ENCODE peak calls at places on chromosomes 3 and 15, in seven cellular contexts. One of them, this sample, is unnamed.

GRCh38 chr3:49098910-49099630 is 5.2 kb upstream of the QRICH1 start:
- DNase-seq in astrocyte of the cerebellum: no peak
- DNase-seq in mesenchymal stem cell: no peak
- DNase-seq in iris pigment epithelial cell: no peak
- DNase-seq in HFFc6: no peak
- DNase-seq in foreskin fibroblast: no peak
- DNase-seq in HuH-7.5: no peak
- DNase-seq in this sample: no peak

GRCh38 chr3:181103605-181104004 is 114.1 kb upstream of the DNAJC19 start:
- DNase-seq in mesenchymal stem cell: no peak
- DNase-seq in HFFc6: no peak
- DNase-seq in astrocyte of the cerebellum: no peak
- DNase-seq in HuH-7.5: no peak
- DNase-seq in iris pigment epithelial cell: peak; percentile 6
- DNase-seq in foreskin fibroblast: peak; percentile 2
- DNase-seq in this sample: no peak

GRCh38 chr3:191502583-191502982 is 41.6 kb downstream of the PYDC2 start:
- DNase-seq in astrocyte of the cerebellum: no peak
- DNase-seq in foreskin fibroblast: no peak
- DNase-seq in HuH-7.5: no peak
- DNase-seq in HFFc6: peak; percentile 12
- DNase-seq in iris pigment epithelial cell: no peak
- DNase-seq in mesenchymal stem cell: no peak
- DNase-seq in this sample: no peak

GRCh38 chr15:36966704-36967103 is 133.6 kb downstream of the MEIS2 start:
- DNase-seq in HFFc6: no peak
- DNase-seq in mesenchymal stem cell: no peak
- DNase-seq in HuH-7.5: no peak
- DNase-seq in foreskin fibroblast: no peak
- DNase-seq in astrocyte of the cerebellum: no peak
- DNase-seq in iris pigment epithelial cell: no peak
- DNase-seq in this sample: no peak

GRCh38 chr3:101676219-101676764 is 640 bp downstream of the ZBTB11 start:
- DNase-seq in mesenchymal stem cell: peak; percentile 97
- DNase-seq in HuH-7.5: peak; percentile 86
- DNase-seq in astrocyte of the cerebellum: peak; percentile 88
- DNase-seq in iris pigment epithelial cell: peak; percentile 98
- DNase-seq in foreskin fibroblast: peak; percentile 99
- DNase-seq in HFFc6: peak; percentile 91
- DNase-seq in this sample: peak; percentile 88

GRCh38 chr3:187066228-187066995 is 72.9 kb downstream of the RPL39L start:
- DNase-seq in astrocyte of the cerebellum: no peak
- DNase-seq in HFFc6: peak; percentile 19
- DNase-seq in iris pigment epithelial cell: peak; percentile 33
- DNase-seq in HuH-7.5: no peak
- DNase-seq in mesenchymal stem cell: peak; percentile 38
- DNase-seq in foreskin fibroblast: peak; percentile 59
- DNase-seq in this sample: peak; percentile 13

GRCh38 chr3:48564022-48564421 is 441 bp upstream of the UCN2 start:
- DNase-seq in mesenchymal stem cell: peak; percentile 81
- DNase-seq in iris pigment epithelial cell: peak; percentile 27
- DNase-seq in HFFc6: peak; percentile 77
- DNase-seq in astrocyte of the cerebellum: no peak
- DNase-seq in HuH-7.5: no peak
- DNase-seq in foreskin fibroblast: peak; percentile 90
- DNase-seq in this sample: no peak

GRCh38 chr15:96474274-96474673 is 143.8 kb downstream of the NR2F2 start:
- DNase-seq in HFFc6: no peak
- DNase-seq in iris pigment epithelial cell: no peak
- DNase-seq in astrocyte of the cerebellum: no peak
- DNase-seq in HuH-7.5: no peak
- DNase-seq in foreskin fibroblast: peak; percentile 2
- DNase-seq in mesenchymal stem cell: no peak
- DNase-seq in this sample: no peak

GRCh38 chr15:38440353-38441129 is 13.4 kb upstream of the FAM98B start:
- DNase-seq in HFFc6: peak; percentile 32
- DNase-seq in HuH-7.5: no peak
- DNase-seq in astrocyte of the cerebellum: peak; percentile 39
- DNase-seq in foreskin fibroblast: peak; percentile 79
- DNase-seq in mesenchymal stem cell: peak; percentile 67
- DNase-seq in iris pigment epithelial cell: peak; percentile 61
- DNase-seq in this sample: peak; percentile 40

GRCh38 chr3:58032186-58032585 is 24.0 kb downstream of the FLNB start:
- DNase-seq in HFFc6: no peak
- DNase-seq in foreskin fibroblast: no peak
- DNase-seq in HuH-7.5: no peak
- DNase-seq in mesenchymal stem cell: peak; percentile 84
- DNase-seq in iris pigment epithelial cell: peak; percentile 86
- DNase-seq in astrocyte of the cerebellum: no peak
- DNase-seq in this sample: no peak

GRCh38 chr3:17013050-17013449 is 128.3 kb downstream of the PLCL2 start:
- DNase-seq in foreskin fibroblast: no peak
- DNase-seq in astrocyte of the cerebellum: no peak
- DNase-seq in iris pigment epithelial cell: no peak
- DNase-seq in HFFc6: no peak
- DNase-seq in HuH-7.5: no peak
- DNase-seq in mesenchymal stem cell: no peak
- DNase-seq in this sample: no peak

GRCh38 chr15:31338318-31338878 is 11.8 kb downstream of the KLF13 start:
- DNase-seq in mesenchymal stem cell: no peak
- DNase-seq in HuH-7.5: no peak
- DNase-seq in astrocyte of the cerebellum: no peak
- DNase-seq in iris pigment epithelial cell: no peak
- DNase-seq in HFFc6: no peak
- DNase-seq in foreskin fibroblast: no peak
- DNase-seq in this sample: no peak

GRCh38 chr15:77543159-77543882 is 89.4 kb downstream of the LINGO1 start:
- DNase-seq in astrocyte of the cerebellum: peak; percentile 71
- DNase-seq in HFFc6: peak; percentile 68
- DNase-seq in foreskin fibroblast: peak; percentile 94
- DNase-seq in mesenchymal stem cell: peak; percentile 85
- DNase-seq in iris pigment epithelial cell: peak; percentile 76
- DNase-seq in HuH-7.5: peak; percentile 98
- DNase-seq in this sample: peak; percentile 77

GRCh38 chr15:82540984-82541431 is 751 bp upstream of the RPS17 start:
- DNase-seq in HFFc6: no peak
- DNase-seq in iris pigment epithelial cell: peak; percentile 31
- DNase-seq in mesenchymal stem cell: no peak
- DNase-seq in foreskin fibroblast: peak; percentile 47
- DNase-seq in astrocyte of the cerebellum: no peak
- DNase-seq in HuH-7.5: peak; percentile 41
- DNase-seq in this sample: no peak

GRCh38 chr3:31011383-31011782 is 116.9 kb upstream of the GADL1 start:
- DNase-seq in astrocyte of the cerebellum: no peak
- DNase-seq in foreskin fibroblast: peak; percentile 45
- DNase-seq in mesenchymal stem cell: no peak
- DNase-seq in HFFc6: no peak
- DNase-seq in HuH-7.5: no peak
- DNase-seq in iris pigment epithelial cell: no peak
- DNase-seq in this sample: no peak

GRCh38 chr3:177447938-177448337 is 250.7 kb upstream of the TBL1XR1 start:
- DNase-seq in HFFc6: no peak
- DNase-seq in foreskin fibroblast: no peak
- DNase-seq in astrocyte of the cerebellum: no peak
- DNase-seq in mesenchymal stem cell: no peak
- DNase-seq in HuH-7.5: no peak
- DNase-seq in iris pigment epithelial cell: no peak
- DNase-seq in this sample: no peak

GRCh38 chr3:177760803-177761202 is 563.5 kb upstream of the TBL1XR1 start:
- DNase-seq in foreskin fibroblast: no peak
- DNase-seq in HFFc6: no peak
- DNase-seq in astrocyte of the cerebellum: peak; percentile 56
- DNase-seq in HuH-7.5: no peak
- DNase-seq in mesenchymal stem cell: no peak
- DNase-seq in iris pigment epithelial cell: no peak
- DNase-seq in this sample: no peak

GRCh38 chr3:45178131-45179023 is 32.2 kb upstream of the CDCP1 start:
- DNase-seq in HuH-7.5: no peak
- DNase-seq in iris pigment epithelial cell: peak; percentile 79
- DNase-seq in astrocyte of the cerebellum: peak; percentile 79
- DNase-seq in HFFc6: no peak
- DNase-seq in foreskin fibroblast: peak; percentile 35
- DNase-seq in mesenchymal stem cell: peak; percentile 79
- DNase-seq in this sample: peak; percentile 57

GRCh38 chr15:90063733-90064247 is 38.5 kb downstream of the IDH2 start:
- DNase-seq in HFFc6: no peak
- DNase-seq in astrocyte of the cerebellum: no peak
- DNase-seq in iris pigment epithelial cell: no peak
- DNase-seq in HuH-7.5: no peak
- DNase-seq in mesenchymal stem cell: no peak
- DNase-seq in foreskin fibroblast: no peak
- DNase-seq in this sample: no peak

This sample was measured in smooth muscle cell of the brain vasculature.